ENCODE peak calls at places on chromosomes 3 and 15, in nine cellular contexts. O is left lung, V is endothelial cell of umbilical vein, W is stomach, G is IMR-90, L is sigmoid colon, Y is neural progenitor cell, E is right atrium auricular region, A is pancreas. R is an unnamed sample.

GRCh38 chr15:83053151-83053550 is 13.9 kb downstream of the BTBD1 start:
- DNase-seq in O (no peak), V (peak; percentile 78), W (no peak), G (peak; percentile 86), L (no peak), Y (no peak), E (no peak), A (no peak), R (no peak)

GRCh38 chr15:74312445-74313007 is 54.9 kb downstream of the CYP11A1 start:
- DNase-seq in O (no peak), V (no peak), W (no peak), G (no peak), L (no peak), Y (no peak), E (no peak), A (no peak), R (no peak)

GRCh38 chr15:48641416-48641815 is 4.1 kb downstream of the FBN1 start:
- DNase-seq in O (no peak), V (peak; percentile 64), W (no peak), G (peak; percentile 47), L (no peak), Y (no peak), E (no peak), A (no peak), R (no peak)

GRCh38 chr3:150469931-150470740 is 62.0 kb downstream of the TSC22D2 start:
- DNase-seq in O (no peak), V (no peak), W (no peak), G (peak; percentile 79), L (no peak), Y (no peak), E (no peak), A (no peak), R (no peak)

GRCh38 chr3:182970811-182971418 is 9.4 kb downstream of the DCUN1D1 start:
- DNase-seq in O (no peak), V (no peak), W (no peak), G (no peak), L (no peak), Y (no peak), E (no peak), A (no peak), R (no peak)

GRCh38 chr3:105615814-105616213 is 249.1 kb downstream of the ALCAM start:
- DNase-seq in O (no peak), V (no peak), W (no peak), G (no peak), L (no peak), Y (no peak), E (no peak), A (no peak), R (no peak)

GRCh38 chr3:139558351-139559170 is 19.0 kb upstream of the RBP1 start:
- DNase-seq in O (no peak), V (no peak), W (no peak), G (no peak), L (no peak), Y (no peak), E (no peak), A (no peak), R (no peak)

GRCh38 chr15:52466134-52466701 is 62.5 kb downstream of the MYO5A start:
- DNase-seq in O (peak; percentile 64), V (no peak), W (peak; percentile 40), G (no peak), L (peak; percentile 68), Y (peak; percentile 13), E (no peak), A (no peak), R (peak; percentile 72)

GRCh38 chr15:84604804-84605203 is 4.0 kb downstream of the ZSCAN2 start:
- DNase-seq in O (no peak), V (no peak), W (no peak), G (peak; percentile 5), L (no peak), Y (no peak), E (no peak), A (no peak), R (no peak)

GRCh38 chr3:117003501-117003900 is 293.9 kb downstream of the TUSC7 start:
- DNase-seq in O (no peak), V (no peak), W (no peak), G (no peak), L (no peak), Y (no peak), E (no peak), A (no peak), R (no peak)

GRCh38 chr3:13657660-13658435 is 108.9 kb downstream of the FBLN2 start:
- DNase-seq in O (no peak), V (peak; percentile 29), W (peak; percentile 49), G (peak; percentile 22), L (no peak), Y (peak; percentile 74), E (no peak), A (peak; percentile 62), R (peak; percentile 59)

GRCh38 chr3:52204337-52205073 is 6.5 kb downstream of the ALAS1 start:
- DNase-seq in O (no peak), V (no peak), W (peak; percentile 70), G (peak; percentile 18), L (no peak), Y (no peak), E (no peak), A (no peak), R (no peak)

GRCh38 chr15:77409259-77410156 is 10.4 kb downstream of the PEAK1 start:
- DNase-seq in O (no peak), V (no peak), W (no peak), G (no peak), L (no peak), Y (no peak), E (no peak), A (no peak), R (no peak)

GRCh38 chr3:49124991-49125670 is 4.5 kb upstream of the USP19 start:
- DNase-seq in O (no peak), V (no peak), W (no peak), G (peak; percentile 59), L (no peak), Y (no peak), E (no peak), A (no peak), R (no peak)
- TF ChIP-seq CTCF in O (no peak), V (no peak), W (no peak), G (no peak), L (no peak), Y (peak; percentile 19), E (no peak), A (no peak), R (no peak)

DNA sequence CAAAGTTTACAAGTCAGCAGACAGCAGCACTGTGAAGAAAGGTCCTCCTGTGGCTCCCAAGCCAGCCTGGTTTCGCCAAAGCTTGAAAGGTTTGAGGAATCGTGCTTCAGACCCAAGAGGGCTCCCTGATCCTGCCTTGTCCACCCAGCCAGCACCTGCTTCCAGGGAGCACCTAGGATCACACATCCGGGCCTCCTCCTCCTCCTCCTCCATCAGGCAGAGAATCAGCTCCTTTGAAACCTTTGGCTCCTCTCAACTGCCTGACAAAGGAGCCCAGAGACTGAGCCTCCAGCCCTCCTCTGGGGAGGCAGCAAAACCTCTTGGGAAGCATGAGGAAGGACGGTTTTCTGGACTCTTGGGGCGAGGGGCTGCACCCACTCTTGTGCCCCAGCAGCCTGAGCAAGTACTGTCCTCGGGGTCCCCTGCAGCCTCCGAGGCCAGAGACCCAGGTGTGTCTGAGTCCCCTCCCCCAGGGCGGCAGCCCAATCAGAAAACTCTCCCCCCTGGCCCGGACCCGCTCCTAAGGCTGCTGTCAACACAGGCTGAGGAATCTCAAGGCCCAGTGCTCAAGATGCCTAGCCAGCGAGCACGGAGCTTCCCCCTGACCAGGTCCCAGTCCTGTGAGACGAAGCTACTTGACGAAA is 24.2 kb downstream of the STARD5 start:
- DNase-seq in O (no peak), V (no peak), W (no peak), G (no peak), L (no peak), Y (no peak), E (no peak), A (no peak), R (no peak)
- H3K4me3 ChIP-seq in O (peak overlapping the region; percentile 48), V (no peak overlapping the region), W (peak overlapping the region; percentile 25), G (no peak overlapping the region), L (peak overlapping the region; percentile 6), Y (no peak overlapping the region), E (no peak overlapping the region), A (no peak overlapping the region), R (peak overlapping the region; percentile 59)

GRCh38 chr3:109685084-109686079 is 348.0 kb upstream of the DPPA4 start:
- DNase-seq in O (peak; percentile 83), V (no peak), W (peak; percentile 81), G (peak; percentile 99), L (peak; percentile 94), Y (no peak), E (peak; percentile 92), A (peak; percentile 93), R (no peak)
- H3K27ac ChIP-seq in O (no peak overlapping the region), V (no peak overlapping the region), W (peak overlapping the region; percentile 72), G (peak overlapping the region; percentile 64), L (peak overlapping the region; percentile 75), Y (no peak overlapping the region), E (peak overlapping the region; percentile 35), A (peak overlapping the region; percentile 57), R (no peak overlapping the region)

GRCh38 chr3:113214227-113214626 is 2.9 kb downstream of the BOC start:
- DNase-seq in O (no peak), V (no peak), W (no peak), G (no peak), L (no peak), Y (peak; percentile 36), E (no peak), A (no peak), R (no peak)
- TF ChIP-seq CTCF in O (no peak), V (no peak), W (no peak), G (no peak), L (no peak), Y (peak; percentile 19), E (no peak), A (no peak), R (no peak)